ENCODE peak calls at places on chromosome 4, in eight cellular contexts. D, L, A, M, P, Z, Y and O are unnamed samples.
A peak's percentile ranks its signal among the peaks of the same experiment; 100 is the strongest.

GRCh38 chr4:162164881-162165528 is 1.2 kb upstream of the FSTL5 start:
- DNase-seq in D (no peak), L (no peak), A (no peak), M (no peak), P (no peak), Z (peak; percentile 8), Y (no peak), O (no peak)

GRCh38 chr4:173273956-173274355 is 60.2 kb downstream of the HMGB2 start:
- DNase-seq in D (peak; percentile 29), L (no peak), A (no peak), M (no peak), P (no peak), Z (no peak), Y (no peak), O (no peak)

GRCh38 chr4:41294445-41295062 is 37.8 kb downstream of the UCHL1 start:
- DNase-seq in D (no peak), L (no peak), A (no peak), M (no peak), P (no peak), Z (no peak), Y (no peak), O (peak; percentile 25)

GRCh38 chr4:73668806-73669205 is 48.6 kb upstream of the RASSF6 start:
- DNase-seq in D (peak; percentile 32), L (peak; percentile 62), A (no peak), M (no peak), P (peak; percentile 30), Z (no peak), Y (no peak), O (no peak)

GRCh38 chr4:26325191-26325590 is 4.4 kb downstream of the RBPJ start:
- DNase-seq in D (peak; percentile 50), L (peak; percentile 54), A (no peak), M (no peak), P (no peak), Z (no peak), Y (no peak), O (no peak)

GRCh38 chr4:155878611-155879010 is 12.5 kb upstream of the ASIC5 start:
- DNase-seq in D (no peak), L (no peak), A (no peak), M (no peak), P (no peak), Z (no peak), Y (no peak), O (no peak)

GRCh38 chr4:45437381-45437780 is 686.5 kb downstream of the GABRG1 start:
- DNase-seq in D (no peak), L (no peak), A (peak; percentile 18), M (no peak), P (no peak), Z (no peak), Y (no peak), O (no peak)

GRCh38 chr4:143253156-143253555 is 68.4 kb downstream of the USP38 start:
- DNase-seq in D (no peak), L (no peak), A (peak; percentile 54), M (no peak), P (no peak), Z (no peak), Y (no peak), O (no peak)

GRCh38 chr4:38570647-38571326 is 93.2 kb upstream of the KLF3 start:
- DNase-seq in D (no peak), L (no peak), A (no peak), M (no peak), P (no peak), Z (no peak), Y (no peak), O (no peak)

GRCh38 chr4:89294583-89295244 is 12.9 kb downstream of the GPRIN3 start:
- DNase-seq in D (no peak), L (no peak), A (no peak), M (no peak), P (no peak), Z (no peak), Y (no peak), O (no peak)

GRCh38 chr4:84319124-84319523 is 180.0 kb downstream of the NKX6-1 start:
- DNase-seq in D (peak; percentile 1), L (peak; percentile 7), A (no peak), M (no peak), P (no peak), Z (no peak), Y (no peak), O (no peak)

GRCh38 chr4:42519803-42520417 is 122.6 kb downstream of the SHISA3 start:
- DNase-seq in D (peak; percentile 72), L (peak; percentile 16), A (no peak), M (peak; percentile 65), P (peak; percentile 66), Z (peak; percentile 16), Y (no peak), O (no peak)

GRCh38 chr4:101953949-101954348 is 163.4 kb downstream of the BANK1 start:
- DNase-seq in D (peak; percentile 63), L (peak; percentile 30), A (peak; percentile 78), M (no peak), P (peak; percentile 11), Z (peak; percentile 61), Y (no peak), O (peak; percentile 92)

GRCh38 chr4:38860788-38861424 is 4.3 kb upstream of the TLR6 start:
- DNase-seq in D (peak; percentile 59), L (no peak), A (no peak), M (peak; percentile 72), P (peak; percentile 49), Z (no peak), Y (no peak), O (no peak)

GRCh38 chr4:144906181-144906895 is 191.7 kb downstream of the ANAPC10 start:
- DNase-seq in D (peak; percentile 78), L (no peak), A (peak; percentile 79), M (no peak), P (no peak), Z (no peak), Y (no peak), O (no peak)

GRCh38 chr4:8383016-8383415 is 57.5 kb downstream of the ACOX3 start:
- DNase-seq in D (no peak), L (no peak), A (no peak), M (no peak), P (no peak), Z (no peak), Y (no peak), O (no peak)

GRCh38 chr4:158285429-158286216 is 75.3 kb downstream of the TMEM144 start:
- DNase-seq in D (no peak), L (no peak), A (peak; percentile 51), M (no peak), P (no peak), Z (no peak), Y (no peak), O (no peak)

GRCh38 chr4:48930654-48931053 is 24.1 kb upstream of the OCIAD2 start:
- DNase-seq in D (no peak), L (no peak), A (no peak), M (no peak), P (no peak), Z (no peak), Y (no peak), O (no peak)

GRCh38 chr4:41734366-41734765 is 14.2 kb downstream of the PHOX2B start:
- DNase-seq in D (no peak), L (peak; percentile 37), A (no peak), M (no peak), P (no peak), Z (no peak), Y (no peak), O (no peak)

GRCh38 chr4:150150545-150151156 is 72.4 kb downstream of the DCLK2 start:
- DNase-seq in D (no peak), L (no peak), A (no peak), M (no peak), P (no peak), Z (no peak), Y (no peak), O (no peak)